ENCODE peak calls at places on chromosomes 7 and 10, in ten cellular contexts. M is HCT116, K is endothelial cell of umbilical vein, I is H1, Q is HepG2, U is WTC11, N is SK-N-SH, X is K562, C is A549, R is GM12878. W is an unnamed sample.
A peak's percentile ranks its signal among the peaks of the same experiment; 100 is the strongest.

GRCh38 chr10:31808258-31809218 is 120.1 kb downstream of the ARHGAP12 start:
- DNase-seq in M (peak; percentile 6), K (peak; percentile 81), I (no peak), Q (peak; percentile 21), U (no peak), N (peak; percentile 32), X (peak; percentile 8), C (peak; percentile 56), R (peak; percentile 49), W (peak; percentile 61)

GRCh38 chr10:52883996-52884871 is 111.7 kb upstream of the MBL2 start:
- DNase-seq in M (peak; percentile 23), K (peak; percentile 67), I (peak; percentile 85), Q (peak; percentile 92), U (peak; percentile 57), N (peak; percentile 74), X (peak; percentile 14), C (peak; percentile 68), R (peak; percentile 25), W (peak; percentile 73)

GRCh38 chr10:59831658-59832503 is 74.5 kb downstream of the CCDC6 start:
- DNase-seq in M (no peak), K (peak; percentile 33), I (no peak), Q (no peak), U (no peak), N (no peak), X (peak; percentile 27), C (no peak), R (no peak), W (no peak)

GRCh38 chr10:24349379-24350110 is 140.6 kb downstream of the KIAA1217 start:
- DNase-seq in M (no peak), K (no peak), I (no peak), Q (no peak), U (no peak), N (no peak), X (no peak), C (no peak), R (no peak), W (no peak)

GRCh38 chr7:12769464-12769863 is 82.0 kb downstream of the ARL4A start:
- DNase-seq in M (no peak), K (no peak), I (no peak), Q (no peak), U (no peak), N (no peak), X (no peak), C (no peak), R (no peak), W (no peak)

GRCh38 chr7:25009271-25009670 is 29.3 kb upstream of the OSBPL3 start:
- DNase-seq in M (no peak), K (no peak), I (no peak), Q (no peak), U (no peak), N (no peak), X (no peak), C (peak; percentile 36), R (no peak), W (peak; percentile 12)

GRCh38 chr10:91566142-91566541 is 66.7 kb downstream of the PPP1R3C start:
- DNase-seq in M (no peak), K (no peak), I (no peak), Q (no peak), U (no peak), N (no peak), X (no peak), C (no peak), R (no peak), W (no peak)

GRCh38 chr7:46175221-46175620 is 254.1 kb upstream of the IGFBP3 start:
- DNase-seq in M (no peak), K (no peak), I (no peak), Q (no peak), U (no peak), N (no peak), X (no peak), C (no peak), R (no peak), W (no peak)

GRCh38 chr10:32893431-32893830 is 64.6 kb downstream of the ITGB1 start:
- DNase-seq in M (no peak), K (no peak), I (peak; percentile 53), Q (peak; percentile 3), U (peak; percentile 57), N (no peak), X (no peak), C (peak; percentile 64), R (no peak), W (peak; percentile 26)

GRCh38 chr10:48399056-48399541 is 92.6 kb downstream of the MAPK8 start:
- DNase-seq in M (no peak), K (peak; percentile 25), I (no peak), Q (no peak), U (peak; percentile 11), N (no peak), X (no peak), C (no peak), R (no peak), W (no peak)
- TF ChIP-seq MAX in M (no peak), K (no peak), I (no peak), Q (no peak), U (no peak), N (no peak), X (no peak), C (no peak), R (no peak), W (no peak)

GRCh38 chr7:82343-83155 is 109.8 kb upstream of the FAM20C start:
- DNase-seq in M (no peak), K (no peak), I (no peak), Q (no peak), U (no peak), N (peak; percentile 59), X (no peak), C (no peak), R (no peak), W (no peak)

GRCh38 chr7:85074-85945 is 107.1 kb upstream of the FAM20C start:
- DNase-seq in M (peak; percentile 34), K (no peak), I (no peak), Q (no peak), U (no peak), N (no peak), X (no peak), C (no peak), R (no peak), W (no peak)

GRCh38 chr7:83166-83840 is 109.1 kb upstream of the FAM20C start:
- DNase-seq in M (no peak), K (no peak), I (no peak), Q (no peak), U (no peak), N (no peak), X (no peak), C (no peak), R (no peak), W (no peak)

GRCh38 chr7:84633-85020 is 107.7 kb upstream of the FAM20C start:
- DNase-seq in M (no peak), K (no peak), I (no peak), Q (no peak), U (no peak), N (no peak), X (no peak), C (no peak), R (no peak), W (no peak)

DNA sequence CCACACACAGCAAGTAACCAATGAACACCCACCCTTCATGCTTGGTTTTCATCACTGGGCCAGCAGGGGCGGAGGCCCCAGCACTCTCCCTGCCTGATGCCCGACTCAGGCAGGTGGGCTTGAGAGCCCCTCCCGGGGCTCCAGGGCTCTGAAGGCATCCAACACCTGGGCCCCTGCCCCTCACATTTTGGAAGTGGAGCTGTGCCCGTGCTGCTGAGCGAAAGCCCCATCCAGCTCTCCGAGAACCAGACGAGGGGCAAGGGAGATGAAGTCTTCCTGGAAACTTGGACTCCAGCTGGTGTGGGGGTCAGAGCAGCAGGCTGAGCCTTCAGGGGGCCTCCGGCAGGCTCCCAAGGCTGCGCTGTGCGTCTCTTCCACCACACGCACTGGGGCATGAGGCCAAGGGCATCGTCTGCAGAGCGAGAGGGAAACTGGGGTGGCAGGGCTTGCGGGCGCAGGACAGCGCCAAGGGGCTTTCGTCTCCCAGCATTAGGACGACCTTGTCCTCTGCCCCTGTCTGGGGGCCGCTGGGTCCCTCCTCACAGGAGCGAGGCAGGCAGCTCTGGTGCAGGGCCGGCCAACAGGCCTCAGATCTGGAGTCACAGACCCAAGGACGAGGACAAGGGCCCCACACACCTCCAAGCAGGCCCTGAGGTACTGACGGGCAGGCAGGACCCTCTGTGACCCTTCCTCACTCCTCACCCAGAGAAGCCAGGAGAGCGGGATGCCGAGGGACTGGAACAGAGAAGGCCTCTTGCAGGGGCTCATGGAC is 108.3 kb upstream of the FAM20C start:
- DNase-seq in M (no peak), K (no peak), I (no peak), Q (no peak), U (no peak), N (no peak), X (no peak), C (no peak), R (no peak), W (no peak)
- TF ChIP-seq MAX in M (no peak), K (no peak), I (no peak), Q (no peak), U (no peak), N (no peak), X (no peak), C (no peak), R (no peak), W (no peak)

DNA sequence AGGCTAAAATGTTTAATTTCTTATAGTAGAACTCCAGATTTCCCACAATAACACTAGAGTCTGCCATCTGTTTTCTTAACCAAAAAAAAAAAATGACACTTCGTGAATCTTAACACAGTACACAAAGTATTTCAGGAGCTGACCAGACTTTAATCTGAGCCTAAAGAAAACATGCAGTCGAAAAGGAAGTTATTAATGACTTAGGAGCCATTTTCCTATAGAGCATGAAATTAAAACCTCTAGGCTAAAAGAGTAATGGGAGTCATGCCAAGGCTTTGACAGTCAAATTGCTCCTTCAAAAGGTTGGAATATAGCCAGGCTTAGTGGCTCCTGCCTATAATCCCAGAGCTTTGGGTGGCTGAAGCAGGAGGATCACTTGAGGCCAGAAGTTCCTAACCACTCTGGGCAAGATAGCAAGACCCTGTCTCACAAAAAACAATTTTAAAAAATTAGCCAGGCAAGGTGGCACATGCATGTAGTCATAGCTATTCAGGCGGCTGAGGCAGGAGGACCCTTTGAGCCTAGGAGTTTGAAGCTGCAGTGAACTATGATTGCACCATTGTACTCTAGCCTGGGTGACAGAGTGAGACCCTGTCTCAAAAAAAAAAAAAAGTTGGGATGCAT is 13.6 kb downstream of the MICU1 start:
- DNase-seq in M (no peak), K (peak; percentile 64), I (no peak), Q (no peak), U (no peak), N (peak; percentile 46), X (no peak), C (no peak), R (no peak), W (no peak)
- TF ChIP-seq MAX in M (no peak), K (no peak), I (no peak), Q (no peak), U (no peak), N (no peak), X (no peak), C (no peak), R (no peak), W (no peak)

DNA sequence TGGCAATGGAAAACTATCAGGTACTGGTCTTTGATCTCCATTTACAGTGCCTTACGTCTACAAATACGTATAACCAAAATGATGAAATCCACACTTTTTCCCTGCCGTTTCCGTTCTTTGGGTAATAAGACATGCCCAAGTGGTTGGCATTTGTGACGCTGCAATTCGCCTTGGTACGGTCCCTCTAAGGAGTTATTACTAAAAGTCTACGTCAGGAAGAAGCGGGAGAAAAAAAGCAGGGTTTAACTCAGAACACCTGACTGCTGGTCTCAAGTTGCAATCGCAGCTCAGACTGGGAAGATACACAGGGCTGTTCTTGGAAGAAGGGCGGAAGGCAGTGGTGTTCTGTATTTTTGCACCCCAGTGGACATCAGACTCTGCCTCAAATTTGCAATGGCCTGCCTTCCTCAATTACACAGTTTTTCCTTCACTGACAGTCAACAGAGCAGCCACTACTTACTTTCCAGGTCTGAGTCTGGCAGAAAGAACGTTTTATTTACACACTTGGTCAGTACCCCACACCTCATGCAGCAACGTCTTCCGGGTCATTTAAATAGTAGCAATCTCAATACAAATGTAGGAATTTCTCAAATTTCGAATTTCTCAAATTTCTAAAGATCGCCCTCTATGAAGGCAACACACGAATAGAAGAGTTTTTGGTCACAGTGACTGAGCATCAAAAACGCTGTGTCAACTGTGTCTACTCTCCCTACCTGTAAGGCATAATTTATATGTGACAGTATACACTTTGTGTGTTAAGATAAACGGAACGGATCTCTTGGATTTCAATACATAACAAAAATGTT is 2.1 kb downstream of the BAIAP2L1 start:
- DNase-seq in M (no peak), K (no peak), I (no peak), Q (no peak), U (no peak), N (no peak), X (no peak), C (peak; percentile 70), R (no peak), W (no peak)
- TF ChIP-seq MAX in M (no peak), K (no peak), I (no peak), Q (no peak), U (no peak), N (no peak), X (no peak), C (no peak), R (no peak), W (no peak)

W was measured in NB4.